ENCODE peak calls at places on chromosomes 4 and X, in six cellular contexts. V is cardiac muscle cell, X is A549, O is AG09319, G is WTC11, F is tibial artery. K is an unnamed sample.

GRCh38 chr4:99321241-99322191 is at the start of gene ADH1B:
- DNase-seq in G (no peak), O (no peak), F (no peak), V (no peak), X (no peak), K (no peak)

GRCh38 chr4:153408932-153409331 is 57.2 kb upstream of the TMEM131L start:
- DNase-seq in X (no peak), V (no peak), F (no peak), G (no peak), O (no peak), K (no peak)

GRCh38 chr4:162865102-162865501 is 301.6 kb downstream of the NAF1 start:
- DNase-seq in G (peak; percentile 28), X (no peak), O (no peak), V (no peak), F (no peak), K (no peak)

GRCh38 chr4:82851902-82852750 is 38.8 kb downstream of the SEC31A start:
- DNase-seq in F (no peak), O (no peak), G (no peak), V (peak; percentile 60), X (no peak), K (no peak)

GRCh38 chr4:69830529-69831269 is 29.2 kb downstream of the SULT1E1 start:
- DNase-seq in X (no peak), O (no peak), F (no peak), G (no peak), V (peak; percentile 63), K (no peak)

GRCh38 chr4:80091184-80091583 is 18.2 kb upstream of the ANTXR2 start:
- DNase-seq in G (no peak), O (no peak), V (no peak), X (no peak), F (no peak), K (no peak)

GRCh38 chrX:43661521-43662240 is 5.6 kb downstream of the MAOA start:
- DNase-seq in G (no peak), X (no peak), F (peak; percentile 24), V (peak; percentile 76), O (no peak), K (no peak)

GRCh38 chr4:102345795-102346100 is 466 bp upstream of the SLC39A8 start:
- DNase-seq in F (no peak), V (no peak), O (no peak), X (no peak), G (peak; percentile 16), K (no peak)

GRCh38 chr4:165112258-165113156 is at the start of gene TMEM192:
- DNase-seq in X (peak; percentile 72), O (peak; percentile 62), F (peak; percentile 92), V (peak; percentile 96), G (peak; percentile 93), K (peak; percentile 96)

GRCh38 chr4:174423257-174423944 is 98.9 kb downstream of the HPGD start:
- DNase-seq in X (peak; percentile 54), O (no peak), G (no peak), V (peak; percentile 69), F (peak; percentile 42), K (peak; percentile 43)

GRCh38 chr4:56843421-56843899 is 22.0 kb upstream of the SPINK2 start:
- DNase-seq in V (peak; percentile 61), F (no peak), O (no peak), X (no peak), G (peak; percentile 23), K (no peak)

GRCh38 chrX:997631-998137 is 214.8 kb downstream of the CRLF2 start:
- DNase-seq in F (no peak), X (no peak), O (no peak), G (peak; percentile 64), V (no peak), K (no peak)

GRCh38 chrX:87525771-87526229 is 8.2 kb downstream of the KLHL4 start:
- DNase-seq in O (no peak), G (no peak), V (peak; percentile 79), F (no peak), X (peak; percentile 18), K (no peak)

GRCh38 chrX:143623657-143624056 is 12.2 kb downstream of the SLITRK4 start:
- DNase-seq in F (no peak), V (no peak), X (no peak), O (no peak), G (no peak), K (no peak)

GRCh38 chr4:136002316-136002715 is 1530.0 kb downstream of the PCDH18 start:
- DNase-seq in X (no peak), F (no peak), V (no peak), G (no peak), O (no peak), K (no peak)

GRCh38 chrX:108224218-108224617 is 132.6 kb downstream of the ATG4A start:
- DNase-seq in X (no peak), G (no peak), V (no peak), F (no peak), O (no peak), K (no peak)

GRCh38 chr4:187124311-187124710 is 400.7 kb upstream of the FAT1 start:
- DNase-seq in G (no peak), X (no peak), O (no peak), V (no peak), F (no peak), K (no peak)

GRCh38 chr4:187125062-187125461 is 401.4 kb upstream of the FAT1 start:
- DNase-seq in O (no peak), X (no peak), F (no peak), V (no peak), G (no peak), K (no peak)

GRCh38 chr4:187128226-187128625 is 404.6 kb upstream of the FAT1 start:
- DNase-seq in O (no peak), X (no peak), G (no peak), F (no peak), V (no peak), K (no peak)

GRCh38 chr4:187128971-187129370 is 405.3 kb upstream of the FAT1 start:
- DNase-seq in F (no peak), V (no peak), O (no peak), X (no peak), G (no peak), K (no peak)

DNA sequence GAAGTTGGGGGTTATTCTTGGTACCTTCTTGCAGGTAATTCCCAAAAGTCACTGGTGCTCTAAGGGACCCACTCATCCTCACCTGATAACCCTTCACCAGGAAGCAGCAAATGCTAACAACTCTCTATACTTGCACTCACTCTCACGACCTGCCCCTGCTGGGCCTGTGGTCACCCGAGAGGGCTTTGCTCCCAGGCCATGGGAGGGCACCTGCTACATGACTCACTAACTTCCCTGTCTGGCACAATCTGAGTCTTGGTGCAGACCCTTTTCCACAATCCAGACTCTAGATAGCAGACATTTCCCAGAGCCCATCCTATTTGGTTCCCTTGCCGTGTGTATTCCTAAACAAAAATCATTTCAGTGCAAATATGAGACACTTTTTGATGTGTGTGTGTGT is 403.8 kb upstream of the FAT1 start:
- DNase-seq in V (no peak), X (no peak), F (no peak), O (no peak), G (no peak), K (no peak)
- TF ChIP-seq CTCF in V (no peak), X (no peak), F (no peak), O (no peak), G (no peak), K (no peak)

DNA sequence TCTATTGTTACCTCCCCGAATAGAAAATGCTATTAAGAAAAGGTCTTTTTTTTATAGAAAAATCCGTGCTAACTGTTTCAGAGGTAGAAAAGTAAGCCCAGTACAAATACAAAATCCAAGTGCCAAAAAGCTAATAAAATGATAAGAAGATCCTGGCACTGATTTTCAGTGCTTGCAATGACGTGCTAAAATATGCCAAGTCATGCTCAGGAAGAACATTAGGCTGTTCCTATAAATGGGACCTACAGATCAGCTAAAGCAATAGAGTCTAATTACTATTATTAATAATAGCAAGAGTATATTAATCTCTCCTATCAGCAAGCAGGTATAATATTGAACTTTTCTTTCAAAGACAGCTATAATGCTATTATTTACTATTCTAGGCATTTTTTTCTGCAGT is 305.8 kb downstream of the PPARGC1A start:
- DNase-seq in O (no peak), X (no peak), V (no peak), G (no peak), F (no peak), K (no peak)
- TF ChIP-seq CTCF in O (no peak), X (no peak), V (no peak), G (no peak), F (no peak), K (no peak)

DNA sequence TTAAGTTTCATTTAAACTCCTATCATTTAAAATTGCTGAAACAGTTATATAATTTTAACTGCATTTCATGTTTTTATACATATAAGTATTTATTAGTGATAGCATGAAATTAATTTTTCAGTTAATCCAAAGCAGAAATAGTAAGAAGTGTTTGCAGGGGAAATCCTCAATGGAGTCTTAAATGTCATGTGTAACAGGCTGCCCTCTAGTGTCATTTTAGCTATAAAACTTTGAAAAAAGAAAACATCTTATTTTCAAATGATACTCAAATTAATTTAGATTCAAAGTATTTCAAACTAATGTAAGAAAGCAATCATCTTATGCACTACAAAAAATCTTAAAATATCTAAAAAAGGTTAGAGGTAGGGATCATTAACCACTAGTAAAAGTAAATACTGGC is 27.1 kb downstream of the TAPT1 start:
- DNase-seq in F (no peak), G (no peak), X (no peak), O (no peak), V (peak; percentile 55), K (no peak)
- TF ChIP-seq CTCF in F (no peak), G (no peak), X (peak; percentile 48), O (peak; percentile 44), V (peak; percentile 45), K (no peak)

GRCh38 chrX:53282313-53282712 is 929 bp upstream of the IQSEC2 start:
- DNase-seq in V (no peak), O (no peak), X (no peak), F (no peak), G (no peak), K (no peak)

GRCh38 chrX:53281321-53281822 is at the start of gene IQSEC2:
- DNase-seq in G (peak; percentile 61), F (peak; percentile 80), X (peak; percentile 74), O (peak; percentile 52), V (peak; percentile 84), K (peak; percentile 91)

GRCh38 chrX:53280316-53280702 is 1.1 kb downstream of the IQSEC2 start:
- DNase-seq in V (no peak), G (no peak), F (no peak), O (no peak), X (no peak), K (no peak)

GRCh38 chrX:53280703-53281320 is 572 bp downstream of the IQSEC2 start:
- DNase-seq in F (peak; percentile 41), O (no peak), V (peak; percentile 54), X (no peak), G (no peak), K (no peak)

DNA sequence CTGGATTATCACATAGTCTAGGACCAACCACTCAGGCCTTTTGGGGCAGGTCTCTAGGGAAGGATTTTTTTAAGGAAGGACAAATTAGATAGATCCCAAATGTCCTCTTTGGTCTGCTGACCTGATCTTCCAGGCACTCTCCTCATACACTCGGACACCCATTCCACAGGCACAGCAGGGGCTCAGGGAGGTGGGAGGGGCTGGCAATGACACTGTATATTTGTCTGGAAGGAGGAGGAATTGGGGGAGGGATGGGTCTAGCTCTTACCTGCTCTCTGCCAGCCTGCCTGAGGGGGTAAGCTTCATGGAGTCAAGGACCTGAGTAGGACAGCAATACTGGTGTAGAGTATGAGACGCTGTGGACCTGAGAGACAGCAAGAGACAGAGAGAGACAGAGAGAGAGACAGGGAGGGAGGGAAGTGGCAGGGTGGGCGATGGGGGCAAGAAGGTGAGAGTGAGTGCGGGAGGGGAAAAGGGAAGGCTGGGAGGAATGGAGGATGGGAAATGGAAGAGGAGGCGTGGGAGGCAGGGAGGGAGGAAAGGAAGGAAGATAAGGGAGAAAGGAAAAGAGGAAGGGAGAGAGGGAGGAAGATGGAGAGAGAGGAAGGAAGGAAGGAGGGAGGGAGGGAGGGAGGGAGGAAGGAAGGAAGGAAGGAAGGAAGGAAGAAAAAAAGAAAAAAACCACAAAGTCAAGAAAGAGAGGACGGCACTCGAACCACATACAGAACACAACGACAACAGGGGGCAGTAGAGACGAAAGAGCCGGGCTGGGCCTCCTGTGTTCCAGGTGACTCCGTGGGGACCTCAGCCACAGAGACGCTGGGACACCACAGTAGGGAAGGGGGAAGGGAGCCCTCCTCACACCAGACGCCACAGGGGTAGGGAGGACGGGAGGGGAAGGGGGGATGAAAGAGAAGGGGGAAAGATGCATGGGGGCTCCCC is 1.8 kb downstream of the IQSEC2 start:
- DNase-seq in X (no peak), V (no peak), O (no peak), G (no peak), F (no peak), K (no peak)
- TF ChIP-seq CTCF in X (peak; percentile 39), V (no peak), O (no peak), G (no peak), F (no peak), K (no peak)

K was measured in left lung.